ENCODE peak calls at places on chromosomes 11 and 22, in five cellular contexts. One of them, this sample, is unnamed.

GRCh38 chr22:49380828-49381114 is 446.9 kb downstream of the BRD1 start:
- DNase-seq in stomach: peak; percentile 17
- DNase-seq in esophagus squamous epithelium: no peak
- DNase-seq in ovary: no peak
- DNase-seq in sigmoid colon: no peak
- DNase-seq in this sample: no peak

GRCh38 chr11:68271023-68271780 is 571 bp downstream of the C11orf24 start:
- DNase-seq in ovary: peak; percentile 41
- DNase-seq in esophagus squamous epithelium: no peak
- DNase-seq in sigmoid colon: peak; percentile 79
- DNase-seq in stomach: peak; percentile 61
- DNase-seq in this sample: no peak

GRCh38 chr11:34869425-34869824 is 46.8 kb downstream of the APIP start:
- DNase-seq in esophagus squamous epithelium: no peak
- DNase-seq in stomach: no peak
- DNase-seq in ovary: no peak
- DNase-seq in sigmoid colon: no peak
- DNase-seq in this sample: no peak

GRCh38 chr11:62613275-62613864 is 313 bp downstream of the ROM1 start:
- DNase-seq in stomach: peak; percentile 32
- DNase-seq in sigmoid colon: peak; percentile 87
- DNase-seq in esophagus squamous epithelium: no peak
- DNase-seq in ovary: no peak
- DNase-seq in this sample: no peak

GRCh38 chr11:80748207-80748606 is 1307.4 kb upstream of the TENM4 start:
- DNase-seq in sigmoid colon: no peak
- DNase-seq in esophagus squamous epithelium: no peak
- DNase-seq in stomach: no peak
- DNase-seq in ovary: no peak
- DNase-seq in this sample: no peak

GRCh38 chr22:22814666-22815396 is 72.8 kb upstream of the IGLL5 start:
- DNase-seq in ovary: no peak
- DNase-seq in esophagus squamous epithelium: no peak
- DNase-seq in sigmoid colon: no peak
- DNase-seq in stomach: no peak
- DNase-seq in this sample: no peak

GRCh38 chr11:118996926-118997626 is 862 bp upstream of the CENATAC start:
- DNase-seq in stomach: no peak
- DNase-seq in ovary: no peak
- DNase-seq in esophagus squamous epithelium: no peak
- DNase-seq in sigmoid colon: no peak
- DNase-seq in this sample: no peak

GRCh38 chr11:17354070-17354924 is 2.7 kb downstream of the NCR3LG1 start:
- DNase-seq in ovary: peak; percentile 21
- DNase-seq in sigmoid colon: peak; percentile 72
- DNase-seq in esophagus squamous epithelium: no peak
- DNase-seq in stomach: peak; percentile 73
- DNase-seq in this sample: no peak

GRCh38 chr11:84193706-84194105 is 907.5 kb upstream of the CCDC90B start:
- DNase-seq in sigmoid colon: no peak
- DNase-seq in esophagus squamous epithelium: no peak
- DNase-seq in ovary: no peak
- DNase-seq in stomach: no peak
- DNase-seq in this sample: no peak

GRCh38 chr22:19867617-19868016 is 12.9 kb upstream of the GNB1L start:
- DNase-seq in stomach: no peak
- DNase-seq in sigmoid colon: peak; percentile 28
- DNase-seq in ovary: peak; percentile 3
- DNase-seq in esophagus squamous epithelium: no peak
- DNase-seq in this sample: no peak

GRCh38 chr22:19868773-19869471 is 14.2 kb upstream of the GNB1L start:
- DNase-seq in esophagus squamous epithelium: no peak
- DNase-seq in ovary: peak; percentile 6
- DNase-seq in sigmoid colon: peak; percentile 58
- DNase-seq in stomach: no peak
- DNase-seq in this sample: no peak

GRCh38 chr22:19869497-19870152 is 15.0 kb upstream of the GNB1L start:
- DNase-seq in ovary: no peak
- DNase-seq in esophagus squamous epithelium: no peak
- DNase-seq in stomach: no peak
- DNase-seq in sigmoid colon: peak; percentile 45
- DNase-seq in this sample: no peak

GRCh38 chr22:19866665-19867009 is 12.0 kb upstream of the GNB1L start:
- DNase-seq in sigmoid colon: no peak
- DNase-seq in ovary: no peak
- DNase-seq in esophagus squamous epithelium: no peak
- DNase-seq in stomach: no peak
- DNase-seq in this sample: no peak

GRCh38 chr22:19868333-19868732 is 13.7 kb upstream of the GNB1L start:
- DNase-seq in esophagus squamous epithelium: no peak
- DNase-seq in sigmoid colon: no peak
- DNase-seq in stomach: no peak
- DNase-seq in ovary: peak; percentile 2
- DNase-seq in this sample: no peak
- TF ChIP-seq CTCF in esophagus squamous epithelium: no peak
- TF ChIP-seq CTCF in sigmoid colon: no peak
- TF ChIP-seq CTCF in stomach: no peak
- TF ChIP-seq CTCF in ovary: no peak
- TF ChIP-seq CTCF in this sample: no peak

GRCh38 chr22:17795661-17796548 is 21.6 kb upstream of the BID start:
- DNase-seq in sigmoid colon: no peak
- DNase-seq in ovary: no peak
- DNase-seq in esophagus squamous epithelium: no peak
- DNase-seq in stomach: no peak
- DNase-seq in this sample: no peak
- TF ChIP-seq POLR2A in sigmoid colon: no peak
- TF ChIP-seq POLR2A in ovary: no peak
- TF ChIP-seq POLR2A in esophagus squamous epithelium: no peak
- TF ChIP-seq POLR2A in stomach: no peak
- TF ChIP-seq POLR2A in this sample: no peak

DNA sequence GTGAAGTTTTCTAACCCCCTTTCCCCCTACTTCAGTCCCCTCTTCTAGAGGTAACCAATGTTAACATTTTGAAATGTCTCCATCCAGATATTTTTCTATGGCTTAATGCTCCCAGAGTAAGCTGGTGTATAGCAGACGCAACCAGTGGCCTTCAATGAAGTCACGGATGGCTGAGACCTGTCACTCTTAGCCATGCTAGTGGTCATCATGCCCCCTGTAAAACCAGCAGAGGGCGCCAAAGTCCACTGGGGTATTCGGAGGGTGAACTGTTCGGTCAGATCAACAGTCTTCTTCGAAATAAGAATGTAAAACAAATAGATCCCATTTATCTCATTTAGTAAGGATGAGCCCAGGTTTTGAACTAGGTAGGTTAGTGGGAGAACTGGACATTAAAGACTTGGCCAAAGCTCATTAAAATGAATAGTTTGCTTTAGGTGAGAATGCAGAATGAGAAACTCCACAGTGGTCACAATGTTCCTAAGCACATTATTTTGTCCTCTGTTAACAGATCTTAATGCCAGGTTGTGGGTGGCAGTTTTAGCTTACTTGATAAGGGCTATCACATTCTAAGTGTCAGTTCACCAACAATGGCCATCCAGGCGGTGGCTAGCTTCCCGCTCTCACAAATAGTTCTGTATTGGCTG is 8.6 kb upstream of the MMP8 start:
- DNase-seq in esophagus squamous epithelium: no peak
- DNase-seq in stomach: peak; percentile 79
- DNase-seq in sigmoid colon: no peak
- DNase-seq in ovary: no peak
- DNase-seq in this sample: no peak
- H3K27ac ChIP-seq in esophagus squamous epithelium: no peak overlapping the region
- H3K27ac ChIP-seq in stomach: no peak overlapping the region
- H3K27ac ChIP-seq in sigmoid colon: no peak overlapping the region
- H3K27ac ChIP-seq in ovary: no peak overlapping the region
- H3K27ac ChIP-seq in this sample: no peak overlapping the region

GRCh38 chr22:39453765-39454378 is 2.9 kb upstream of the MGAT3 start:
- DNase-seq in esophagus squamous epithelium: no peak
- DNase-seq in sigmoid colon: no peak
- DNase-seq in stomach: no peak
- DNase-seq in ovary: no peak
- DNase-seq in this sample: no peak
- TF ChIP-seq CTCF in esophagus squamous epithelium: no peak
- TF ChIP-seq CTCF in sigmoid colon: no peak
- TF ChIP-seq CTCF in stomach: no peak
- TF ChIP-seq CTCF in ovary: no peak
- TF ChIP-seq CTCF in this sample: no peak